ENCODE peak calls at places on chromosomes 2 and 18, in seven cellular contexts. C is stimulated activated naive CD8-positive, alpha-beta T cell treated with anti-CD3 and anti-CD28 coated beads, Interleukin-15, amount 100 ng/mL, for 72 hours; X is EH; Y is iris pigment epithelial cell; Z is CD8-positive, alpha-beta memory T cell; K is RCC 7860; I is stimulated activated CD4-positive, alpha-beta T cell treated with anti-CD3 and anti-CD28 coated beads, Interleukin-2, amount 100 ng/mL, for 24 hours. D is an unnamed sample.

GRCh38 chr2:55133467-55134315 is 83.4 kb upstream of the RTN4 start:
- DNase-seq in C (peak; percentile 47), Y (peak; percentile 96), K (no peak), Z (peak; percentile 20), X (peak; percentile 86), I (peak; percentile 6), D (peak; percentile 58)

GRCh38 chr2:224666951-224667553 is 49.1 kb downstream of the CCDC195 start:
- DNase-seq in Z (no peak), X (no peak), K (no peak), I (no peak), Y (no peak), C (no peak), D (no peak)

GRCh38 chr2:190726255-190726654 is 77.4 kb downstream of the NAB1 start:
- DNase-seq in X (no peak), C (no peak), K (no peak), I (no peak), Y (peak; percentile 4), Z (no peak), D (no peak)

GRCh38 chr2:182951948-182952663 is 85.7 kb upstream of the FRZB start:
- DNase-seq in C (no peak), Z (no peak), X (no peak), Y (peak; percentile 72), I (no peak), K (no peak), D (no peak)

GRCh38 chr18:79693561-79694205 is 14.1 kb downstream of the CTDP1 start:
- DNase-seq in Z (no peak), C (no peak), K (no peak), X (no peak), Y (no peak), I (no peak), D (no peak)

GRCh38 chr2:86372641-86373502 is 35.4 kb upstream of the REEP1 start:
- DNase-seq in Z (no peak), C (no peak), K (peak; percentile 17), Y (peak; percentile 50), I (no peak), X (peak; percentile 59), D (no peak)

GRCh38 chr2:181685150-181685688 is 4.9 kb upstream of the NEUROD1 start:
- DNase-seq in K (no peak), X (peak; percentile 26), C (no peak), Y (peak; percentile 8), Z (no peak), I (no peak), D (no peak)

GRCh38 chr2:212987492-212987891 is 163.9 kb downstream of the IKZF2 start:
- DNase-seq in C (no peak), I (no peak), K (no peak), Y (no peak), Z (no peak), X (no peak), D (no peak)

GRCh38 chr18:22703883-22704626 is 229.1 kb upstream of the RBBP8 start:
- DNase-seq in Y (peak; percentile 62), I (no peak), C (no peak), Z (no peak), K (peak; percentile 23), X (peak; percentile 67), D (no peak)

GRCh38 chr18:1270081-1270480 is 365.4 kb downstream of the ADCYAP1 start:
- DNase-seq in C (no peak), K (no peak), X (no peak), Y (no peak), I (no peak), Z (no peak), D (no peak)

GRCh38 chr2:20645761-20646160 is 5.1 kb downstream of the HS1BP3 start:
- DNase-seq in X (no peak), Z (no peak), C (no peak), I (no peak), K (no peak), Y (no peak), D (no peak)

GRCh38 chr2:152925540-152926448 is 207.4 kb downstream of the ARL6IP6 start:
- DNase-seq in Y (peak; percentile 9), Z (no peak), K (peak; percentile 52), C (peak; percentile 23), X (peak; percentile 51), I (peak; percentile 59), D (peak; percentile 8)

GRCh38 chr2:216619411-216620393 is 13.5 kb upstream of the IGFBP2 start:
- DNase-seq in K (no peak), I (no peak), C (no peak), Y (peak; percentile 69), Z (no peak), X (peak; percentile 34), D (no peak)

GRCh38 chr2:201975434-201975833 is 58.2 kb upstream of the FZD7 start:
- DNase-seq in I (no peak), Y (no peak), K (no peak), X (no peak), C (no peak), Z (no peak), D (no peak)

GRCh38 chr2:85540131-85540587 is 1.2 kb downstream of the MAT2A start:
- DNase-seq in C (no peak), Z (no peak), X (peak; percentile 39), Y (no peak), I (no peak), K (no peak), D (no peak)

GRCh38 chr2:6812857-6813530 is 52.7 kb downstream of the CMPK2 start:
- DNase-seq in X (no peak), I (no peak), Y (no peak), K (no peak), C (no peak), Z (no peak), D (no peak)

GRCh38 chr2:111632661-111633060 is 251.3 kb downstream of the ANAPC1 start:
- DNase-seq in X (no peak), Y (peak; percentile 47), Z (no peak), K (no peak), I (peak; percentile 14), C (peak; percentile 4), D (peak; percentile 41)

GRCh38 chr2:172376505-172377125 is 50.8 kb upstream of the ITGA6 start:
- DNase-seq in I (no peak), X (no peak), K (no peak), Z (no peak), C (no peak), Y (no peak), D (no peak)

GRCh38 chr2:108449410-108450200 is 599 bp downstream of the GCC2 start:
- DNase-seq in Y (peak; percentile 36), I (peak; percentile 12), K (no peak), Z (peak; percentile 37), X (peak; percentile 54), C (no peak), D (no peak)

GRCh38 chr2:99597616-99598015 is 107.8 kb upstream of the REV1 start:
- DNase-seq in X (peak; percentile 65), I (no peak), C (no peak), Z (no peak), K (no peak), Y (no peak), D (no peak)